ENCODE peak calls at places on chromosomes 5 and 9, in eight cellular contexts. One of them, this sample, is unnamed.

GRCh38 chr5:133865113-133865512 is 103.3 kb downstream of the C5orf15 start:
- DNase-seq in kidney epithelial cell: no peak
- DNase-seq in NCI-H1436 treated with DMSO at 0.1 percent for 48 hours: no peak
- DNase-seq in SJCRH30: no peak
- DNase-seq in 8988T: no peak
- DNase-seq in CD8-positive, alpha-beta T cell: no peak
- DNase-seq in WTC11: no peak
- DNase-seq in GM06990: no peak
- DNase-seq in this sample: no peak

GRCh38 chr5:16579142-16579541 is 37.7 kb downstream of the RETREG1 start:
- DNase-seq in kidney epithelial cell: no peak
- DNase-seq in NCI-H1436 treated with DMSO at 0.1 percent for 48 hours: no peak
- DNase-seq in SJCRH30: peak
- DNase-seq in 8988T: no peak
- DNase-seq in CD8-positive, alpha-beta T cell: no peak
- DNase-seq in WTC11: no peak
- DNase-seq in GM06990: no peak
- DNase-seq in this sample: no peak

GRCh38 chr9:3525088-3525835 is 539 bp downstream of the RFX3 start:
- DNase-seq in kidney epithelial cell: no peak
- DNase-seq in NCI-H1436 treated with DMSO at 0.1 percent for 48 hours: no peak
- DNase-seq in SJCRH30: peak
- DNase-seq in 8988T: no peak
- DNase-seq in CD8-positive, alpha-beta T cell: peak
- DNase-seq in WTC11: peak
- DNase-seq in GM06990: no peak
- DNase-seq in this sample: no peak

GRCh38 chr5:40384782-40385390 is 294.8 kb upstream of the PTGER4 start:
- DNase-seq in kidney epithelial cell: no peak
- DNase-seq in NCI-H1436 treated with DMSO at 0.1 percent for 48 hours: no peak
- DNase-seq in SJCRH30: no peak
- DNase-seq in 8988T: no peak
- DNase-seq in CD8-positive, alpha-beta T cell: no peak
- DNase-seq in WTC11: no peak
- DNase-seq in GM06990: no peak
- DNase-seq in this sample: no peak

GRCh38 chr9:114272739-114273431 is 50.0 kb upstream of the ORM1 start:
- DNase-seq in kidney epithelial cell: no peak
- DNase-seq in NCI-H1436 treated with DMSO at 0.1 percent for 48 hours: no peak
- DNase-seq in SJCRH30: no peak
- DNase-seq in 8988T: no peak
- DNase-seq in CD8-positive, alpha-beta T cell: no peak
- DNase-seq in WTC11: no peak
- DNase-seq in GM06990: no peak
- DNase-seq in this sample: no peak

GRCh38 chr5:159582756-159583523 is 252.7 kb upstream of the IL12B start:
- DNase-seq in kidney epithelial cell: peak
- DNase-seq in NCI-H1436 treated with DMSO at 0.1 percent for 48 hours: no peak
- DNase-seq in SJCRH30: no peak
- DNase-seq in 8988T: no peak
- DNase-seq in CD8-positive, alpha-beta T cell: no peak
- DNase-seq in WTC11: no peak
- DNase-seq in GM06990: no peak
- DNase-seq in this sample: no peak

GRCh38 chr5:115842089-115842881 is 550 bp downstream of the AP3S1 start:
- DNase-seq in kidney epithelial cell: no peak
- DNase-seq in NCI-H1436 treated with DMSO at 0.1 percent for 48 hours: no peak
- DNase-seq in SJCRH30: peak
- DNase-seq in 8988T: peak
- DNase-seq in CD8-positive, alpha-beta T cell: no peak
- DNase-seq in WTC11: no peak
- DNase-seq in GM06990: no peak
- DNase-seq in this sample: peak

GRCh38 chr5:176788931-176789872 is 21.2 kb upstream of the UNC5A start:
- DNase-seq in kidney epithelial cell: no peak
- DNase-seq in NCI-H1436 treated with DMSO at 0.1 percent for 48 hours: no peak
- DNase-seq in SJCRH30: no peak
- DNase-seq in 8988T: no peak
- DNase-seq in CD8-positive, alpha-beta T cell: no peak
- DNase-seq in WTC11: no peak
- DNase-seq in GM06990: no peak
- DNase-seq in this sample: no peak

GRCh38 chr5:64977779-64978178 is 209.0 kb downstream of the CWC27 start:
- DNase-seq in kidney epithelial cell: no peak
- DNase-seq in NCI-H1436 treated with DMSO at 0.1 percent for 48 hours: no peak
- DNase-seq in SJCRH30: no peak
- DNase-seq in 8988T: no peak
- DNase-seq in CD8-positive, alpha-beta T cell: no peak
- DNase-seq in WTC11: no peak
- DNase-seq in GM06990: no peak
- DNase-seq in this sample: no peak

GRCh38 chr5:83473344-83474169 is 2.0 kb downstream of the VCAN start:
- DNase-seq in kidney epithelial cell: peak
- DNase-seq in NCI-H1436 treated with DMSO at 0.1 percent for 48 hours: peak
- DNase-seq in SJCRH30: peak
- DNase-seq in 8988T: peak
- DNase-seq in CD8-positive, alpha-beta T cell: peak
- DNase-seq in WTC11: peak
- DNase-seq in GM06990: peak
- DNase-seq in this sample: peak

GRCh38 chr5:176730815-176731475 is 79.4 kb upstream of the UNC5A start:
- DNase-seq in kidney epithelial cell: no peak
- DNase-seq in NCI-H1436 treated with DMSO at 0.1 percent for 48 hours: no peak
- DNase-seq in SJCRH30: no peak
- DNase-seq in 8988T: no peak
- DNase-seq in CD8-positive, alpha-beta T cell: no peak
- DNase-seq in WTC11: no peak
- DNase-seq in GM06990: no peak
- DNase-seq in this sample: no peak